ENCODE peak calls at places on chromosomes 7 and 10, in four cellular contexts. Z, W, R and G are unnamed samples.

GRCh38 chr10:17025444-17026295 is 103.9 kb downstream of the CUBN start:
- DNase-seq in Z (no peak), W (no peak), R (peak), G (no peak)

GRCh38 chr7:25795824-25796235 is 356.2 kb upstream of the NFE2L3 start:
- DNase-seq in Z (no peak), W (no peak), R (no peak), G (no peak)

GRCh38 chr7:132030161-132030568 is 473.7 kb upstream of the PODXL start:
- DNase-seq in Z (peak), W (no peak), R (no peak), G (peak)

GRCh38 chr10:132698211-132698751 is 87.7 kb downstream of the NKX6-2 start:
- DNase-seq in Z (peak), W (no peak), R (peak), G (no peak)

GRCh38 chr7:37336259-37336658 is 112.4 kb downstream of the ELMO1 start:
- DNase-seq in Z (no peak), W (no peak), R (no peak), G (no peak)

GRCh38 chr10:128853537-128853936 is 613.5 kb upstream of the MGMT start:
- DNase-seq in Z (no peak), W (peak), R (no peak), G (no peak)

GRCh38 chr7:19939746-19940145 is 166.3 kb upstream of the TMEM196 start:
- DNase-seq in Z (no peak), W (no peak), R (no peak), G (no peak)

GRCh38 chr7:94434031-94434430 is 39.3 kb downstream of the COL1A2 start:
- DNase-seq in Z (no peak), W (no peak), R (no peak), G (no peak)

GRCh38 chr7:88522771-88523316 is 216.2 kb upstream of the STEAP4 start:
- DNase-seq in Z (no peak), W (no peak), R (no peak), G (no peak)

GRCh38 chr7:89238156-89238555 is 442.6 kb upstream of the TEX47 start:
- DNase-seq in Z (no peak), W (no peak), R (no peak), G (no peak)

GRCh38 chr7:115094163-115094562 is 172.3 kb downstream of the MDFIC start:
- DNase-seq in Z (no peak), W (no peak), R (no peak), G (no peak)

GRCh38 chr10:49419005-49419404 is 23.1 kb upstream of the DRGX start:
- DNase-seq in Z (no peak), W (no peak), R (no peak), G (no peak)

GRCh38 chr7:76296743-76297740 is 5.4 kb upstream of the HSPB1 start:
- DNase-seq in Z (no peak), W (peak), R (peak), G (no peak)

GRCh38 chr10:86264481-86265231 is 101.9 kb downstream of the GRID1 start:
- DNase-seq in Z (no peak), W (no peak), R (peak), G (no peak)

GRCh38 chr7:69656890-69657289 is 58.6 kb downstream of the AUTS2 start:
- DNase-seq in Z (peak), W (peak), R (peak), G (peak)

GRCh38 chr7:158867214-158867984 is 11.0 kb downstream of the DYNC2I1 start:
- DNase-seq in Z (no peak), W (no peak), R (no peak), G (no peak)
- H3K4me3 ChIP-seq in Z (no peak), W (no peak), R (no peak), G (no peak)

GRCh38 chr7:150952331-150953050 is 25.6 kb downstream of the KCNH2 start:
- DNase-seq in Z (peak), W (no peak), R (no peak), G (no peak)

GRCh38 chr7:150955519-150956394 is 22.4 kb downstream of the KCNH2 start:
- DNase-seq in Z (peak), W (no peak), R (no peak), G (peak)

GRCh38 chr7:150953061-150953997 is 24.8 kb downstream of the KCNH2 start:
- DNase-seq in Z (peak), W (no peak), R (no peak), G (no peak)

GRCh38 chr7:150954986-150955518 is 23.1 kb downstream of the KCNH2 start:
- DNase-seq in Z (no peak), W (no peak), R (no peak), G (no peak)

GRCh38 chr7:150954201-150954985 is 23.7 kb downstream of the KCNH2 start:
- DNase-seq in Z (no peak), W (no peak), R (no peak), G (no peak)
- H3K4me3 ChIP-seq in Z (peak), W (no peak), R (peak), G (no peak)

GRCh38 chr7:44408596-44408995 is 81.9 kb downstream of the NUDCD3 start:
- DNase-seq in Z (no peak), W (no peak), R (no peak), G (no peak)
- H3K4me3 ChIP-seq in Z (no peak), W (no peak), R (no peak), G (no peak)

GRCh38 chr7:42574693-42575084 is 337.2 kb downstream of the C7orf25 start:
- DNase-seq in Z (no peak), W (no peak), R (no peak), G (no peak)

GRCh38 chr7:42572561-42572960 is 335.6 kb upstream of the GLI3 start:
- DNase-seq in Z (no peak), W (no peak), R (no peak), G (no peak)

GRCh38 chr7:42573904-42574692 is 337.1 kb upstream of the GLI3 start:
- DNase-seq in Z (no peak), W (no peak), R (no peak), G (no peak)

GRCh38 chr7:42572046-42572445 is 335.0 kb upstream of the GLI3 start:
- DNase-seq in Z (no peak), W (no peak), R (no peak), G (no peak)

GRCh38 chr7:42575161-42575560 is 336.7 kb downstream of the C7orf25 start:
- DNase-seq in Z (no peak), W (no peak), R (no peak), G (no peak)
- H3K4me3 ChIP-seq in Z (no peak), W (no peak), R (no peak), G (no peak)

GRCh38 chr7:141590666-141591065 is 39.5 kb downstream of the AGK start:
- DNase-seq in Z (no peak), W (no peak), R (no peak), G (no peak)
- H3K4me3 ChIP-seq in Z (no peak), W (no peak), R (no peak), G (no peak)

GRCh38 chr10:10138685-10139084 is 879.0 kb upstream of the CELF2 start:
- DNase-seq in Z (no peak), W (no peak), R (no peak), G (no peak)
- H3K4me3 ChIP-seq in Z (peak), W (no peak), R (no peak), G (no peak)

GRCh38 chr10:68327889-68328786 is 3.7 kb upstream of the HNRNPH3 start:
- DNase-seq in Z (no peak), W (peak), R (no peak), G (peak)
- H3K4me3 ChIP-seq in Z (peak), W (no peak), R (no peak), G (peak)